ENCODE peak calls at places on chromosome 14, in four cellular contexts. O, H, P and L are unnamed samples.

GRCh38 chr14:98082833-98083232 is 1189.2 kb downstream of the BCL11B start:
- DNase-seq in O (no peak), H (no peak), P (no peak), L (no peak)

GRCh38 chr14:82511399-82511798 is 977.7 kb upstream of the SEL1L start:
- DNase-seq in O (no peak), H (no peak), P (no peak), L (no peak)

GRCh38 chr14:50860478-50861086 is 11.3 kb upstream of the ABHD12B start:
- DNase-seq in O (peak; percentile 72), H (peak; percentile 77), P (peak; percentile 85), L (peak; percentile 84)

GRCh38 chr14:62030387-62030786 is 268.2 kb downstream of the SNAPC1 start:
- DNase-seq in O (no peak), H (no peak), P (no peak), L (no peak)

GRCh38 chr14:89625208-89625987 is 208.4 kb upstream of the FOXN3 start:
- DNase-seq in O (no peak), H (no peak), P (no peak), L (peak; percentile 42)

GRCh38 chr14:57486767-57487379 is 6.8 kb downstream of the CCDC198 start:
- DNase-seq in O (no peak), H (no peak), P (no peak), L (no peak)

GRCh38 chr14:53356361-53357150 is 203.4 kb upstream of the DDHD1 start:
- DNase-seq in O (no peak), H (no peak), P (no peak), L (peak; percentile 34)

GRCh38 chr14:91606851-91607250 is 96.7 kb upstream of the PPP4R3A start:
- DNase-seq in O (no peak), H (no peak), P (no peak), L (no peak)

GRCh38 chr14:32081901-32082300 is 4.8 kb downstream of the ARHGAP5 start:
- DNase-seq in O (no peak), H (no peak), P (no peak), L (peak; percentile 28)

GRCh38 chr14:23153891-23154796 is 29.3 kb downstream of the SLC7A8 start:
- DNase-seq in O (no peak), H (peak; percentile 33), P (peak; percentile 57), L (peak; percentile 86)

GRCh38 chr14:74478996-74479635 is 14.0 kb downstream of the NPC2 start:
- DNase-seq in O (no peak), H (no peak), P (no peak), L (no peak)

GRCh38 chr14:91078095-91078737 is 17.8 kb upstream of the RPS6KA5 start:
- DNase-seq in O (peak; percentile 32), H (no peak), P (no peak), L (no peak)

GRCh38 chr14:105647784-105648608 is 121.6 kb downstream of the TMEM121 start:
- DNase-seq in O (no peak), H (no peak), P (peak; percentile 27), L (no peak)

GRCh38 chr14:101654051-101654450 is 92.8 kb downstream of the DIO3 start:
- DNase-seq in O (no peak), H (no peak), P (no peak), L (no peak)

GRCh38 chr14:104499784-104500496 is 79.6 kb upstream of the C14orf180 start:
- DNase-seq in O (no peak), H (no peak), P (peak; percentile 32), L (peak; percentile 12)

GRCh38 chr14:52413729-52414453 is 99.8 kb downstream of the PTGER2 start:
- DNase-seq in O (no peak), H (no peak), P (no peak), L (no peak)

GRCh38 chr14:89730692-89731091 is 223.8 kb downstream of the EFCAB11 start:
- DNase-seq in O (no peak), H (no peak), P (no peak), L (no peak)

GRCh38 chr14:100612879-100613455 is 25.8 kb upstream of the BEGAIN start:
- DNase-seq in O (no peak), H (no peak), P (no peak), L (no peak)

GRCh38 chr14:36662543-36663403 is 1.1 kb downstream of the PAX9 start:
- DNase-seq in O (no peak), H (no peak), P (peak; percentile 64), L (peak; percentile 59)

GRCh38 chr14:22547309-22547947 is 41.6 kb downstream of the DAD1 start:
- DNase-seq in O (no peak), H (no peak), P (no peak), L (no peak)